ENCODE peak calls at places on chromosome 22, in ten cellular contexts. H is Panc1, W is fibroblast of lung, T is body of pancreas, Q is NT2/D1, B is GM23338, F is upper lobe of left lung, C is lower lobe of right lung, I is small intestine, J is cardiac muscle cell. D is an unnamed sample.
A peak's percentile ranks its signal among the peaks of the same experiment; 100 is the strongest.

GRCh38 chr22:27046126-27046525 is 388.7 kb downstream of the MIAT start:
- DNase-seq in Q (no peak), F (no peak), J (no peak), B (no peak), T (no peak), H (no peak), I (no peak), W (no peak), C (no peak), D (no peak)

GRCh38 chr22:38697055-38697980 is 3.4 kb downstream of the JOSD1 start:
- DNase-seq in C (no peak), Q (no peak), I (peak; percentile 44), W (peak; percentile 77), H (no peak), J (peak; percentile 80), B (no peak), F (peak; percentile 51), T (no peak), D (no peak)

GRCh38 chr22:45203150-45203974 is 37.3 kb downstream of the KIAA0930 start:
- DNase-seq in I (no peak), W (no peak), Q (no peak), J (no peak), T (no peak), H (no peak), C (no peak), B (no peak), F (no peak), D (no peak)

GRCh38 chr22:47374901-47375575 is 612.6 kb downstream of the TBC1D22A start:
- DNase-seq in B (no peak), W (no peak), F (peak; percentile 10), Q (no peak), I (no peak), C (peak; percentile 34), J (no peak), H (no peak), T (no peak), D (no peak)

GRCh38 chr22:19504900-19505734 is 19.1 kb downstream of the CLDN5 start:
- DNase-seq in B (no peak), H (no peak), W (no peak), T (no peak), J (no peak), F (no peak), C (no peak), I (no peak), Q (no peak), D (no peak)

GRCh38 chr22:39090426-39091064 is 6.5 kb upstream of the APOBEC3H start:
- DNase-seq in C (peak; percentile 60), I (peak; percentile 59), B (no peak), T (no peak), F (peak; percentile 56), Q (no peak), J (no peak), W (no peak), H (no peak), D (no peak)

GRCh38 chr22:24423519-24424000 is 3.8 kb upstream of the ADORA2A start:
- DNase-seq in T (peak; percentile 60), B (peak; percentile 70), C (peak; percentile 82), F (peak; percentile 78), H (no peak), W (no peak), I (peak; percentile 36), Q (no peak), J (peak; percentile 46), D (no peak)

GRCh38 chr22:25896098-25896497 is 154.1 kb downstream of the MYO18B start:
- DNase-seq in B (peak; percentile 61), F (no peak), J (no peak), I (no peak), Q (no peak), T (no peak), C (no peak), W (no peak), H (no peak), D (no peak)

GRCh38 chr22:48712558-48712957 is 1115.1 kb downstream of the BRD1 start:
- DNase-seq in T (no peak), J (no peak), I (no peak), W (no peak), H (no peak), Q (no peak), B (no peak), F (no peak), C (no peak), D (no peak)

GRCh38 chr22:44341431-44342346 is 28.9 kb upstream of the SHISAL1 start:
- DNase-seq in I (no peak), W (peak; percentile 60), J (peak; percentile 77), F (peak; percentile 58), Q (peak; percentile 56), T (no peak), B (no peak), C (no peak), H (no peak), D (no peak)

GRCh38 chr22:19932367-19933206 is 9.0 kb upstream of the COMT start:
- DNase-seq in H (no peak), B (no peak), F (no peak), T (no peak), C (peak; percentile 56), W (no peak), J (no peak), Q (no peak), I (no peak), D (no peak)

GRCh38 chr22:19757140-19757984 is 3.2 kb upstream of the TBX1 start:
- DNase-seq in C (no peak), W (no peak), I (peak; percentile 45), T (no peak), F (no peak), J (no peak), H (no peak), B (peak; percentile 61), Q (no peak), D (no peak)

GRCh38 chr22:37569009-37569920 is 9.0 kb downstream of the CDC42EP1 start:
- DNase-seq in B (peak; percentile 59), H (no peak), W (no peak), T (peak; percentile 93), I (peak; percentile 96), Q (no peak), C (peak; percentile 79), F (peak; percentile 84), J (no peak), D (no peak)

GRCh38 chr22:19497245-19497644 is 17.5 kb downstream of the CDC45 start:
- DNase-seq in F (no peak), C (no peak), H (no peak), B (no peak), T (no peak), J (peak; percentile 90), Q (no peak), I (no peak), W (peak; percentile 93), D (peak; percentile 82)

GRCh38 chr22:30861688-30862552 is 106.7 kb downstream of the MORC2 start:
- DNase-seq in J (no peak), T (peak; percentile 3), B (no peak), I (no peak), F (no peak), C (no peak), W (no peak), H (no peak), Q (no peak), D (no peak)

DNA sequence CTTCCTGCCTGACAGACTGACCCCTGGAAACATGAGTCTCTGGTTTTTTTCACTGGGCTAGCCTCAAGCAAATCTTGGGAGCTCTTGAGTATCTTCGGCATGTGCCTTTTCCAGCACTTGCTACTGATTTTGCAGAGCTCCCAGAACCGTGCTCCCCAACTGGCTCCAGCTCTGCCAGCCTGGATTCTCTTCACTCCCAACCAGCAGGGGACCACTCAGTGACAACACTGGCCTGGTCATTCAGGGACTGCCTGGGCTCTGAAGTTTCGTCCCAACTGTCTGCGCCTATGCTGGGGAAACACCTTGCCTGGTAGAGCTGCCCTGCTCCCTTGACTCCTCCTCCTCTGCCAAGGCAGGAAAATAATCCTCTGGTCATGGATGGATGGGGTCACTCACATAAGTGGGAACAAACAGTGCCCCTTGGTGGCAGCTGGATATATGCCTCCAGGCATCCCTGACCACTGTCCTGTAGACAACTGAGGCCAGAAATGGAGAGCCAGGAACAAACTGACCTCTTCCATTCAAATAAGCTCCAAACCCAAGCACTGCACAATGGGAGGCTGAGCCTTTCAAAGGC is 30.2 kb downstream of the POLDIP3 start:
- DNase-seq in Q (no peak), B (no peak), T (no peak), I (no peak), W (no peak), C (no peak), H (no peak), F (no peak), J (no peak), D (no peak)
- H3K36me3 ChIP-seq in Q (peaks cover 70% of the 10 kb centered on the region), B (peaks cover 13% of the 10 kb centered on the region), T (peaks cover 29% of the 10 kb centered on the region), I (peaks cover 10% of the 10 kb centered on the region), W (peaks cover 12% of the 10 kb centered on the region), C (peaks cover 66% of the 10 kb centered on the region), H (no peaks in the 10 kb centered on the region), F (peaks cover 25% of the 10 kb centered on the region), J (peaks cover 44% of the 10 kb centered on the region), D (peaks cover 65% of the 10 kb centered on the region)

DNA sequence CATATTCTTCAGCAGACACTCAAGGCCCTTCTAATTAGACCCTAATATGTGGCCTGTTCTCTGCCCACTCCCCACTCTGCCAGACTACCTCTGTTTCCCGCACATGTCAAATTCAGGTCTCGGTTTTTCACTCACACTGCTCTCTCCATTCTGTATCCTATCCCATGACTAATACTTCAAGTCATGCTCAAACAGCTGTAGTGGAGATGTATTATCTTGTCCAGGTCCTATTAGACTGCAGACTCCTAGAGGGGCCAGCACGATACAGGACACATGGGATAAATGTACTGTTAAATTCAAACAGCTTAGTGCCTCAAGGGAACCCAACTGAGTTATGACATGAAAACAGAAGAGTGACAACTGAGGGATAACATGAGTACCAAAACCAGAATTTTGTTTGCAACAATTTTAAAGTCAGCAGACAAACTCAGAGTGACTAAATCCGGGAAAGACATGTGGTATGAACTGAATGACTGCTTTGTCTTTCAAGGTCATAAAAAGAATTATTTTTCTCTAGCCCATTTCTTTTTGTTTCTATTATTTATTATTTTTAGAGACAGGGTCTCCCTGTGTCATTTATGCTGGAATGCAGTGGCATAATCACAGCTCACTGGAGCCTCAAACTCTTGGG is 20.5 kb downstream of the ATP6V1E1 start:
- DNase-seq in I (no peak), F (no peak), J (no peak), H (no peak), W (no peak), Q (no peak), T (no peak), C (no peak), B (no peak), D (no peak)
- H3K36me3 ChIP-seq in I (peaks cover 16% of the 10 kb centered on the region), F (peaks cover 13% of the 10 kb centered on the region), J (peaks cover 29% of the 10 kb centered on the region), H (peaks cover 38% of the 10 kb centered on the region), W (peaks cover 3% of the 10 kb centered on the region), Q (peaks cover 57% of the 10 kb centered on the region), T (peaks cover 17% of the 10 kb centered on the region), C (peaks cover 80% of the 10 kb centered on the region), B (peaks cover 27% of the 10 kb centered on the region), D (peaks cover 43% of the 10 kb centered on the region)

GRCh38 chr22:41638748-41639147 is 17.7 kb downstream of the XRCC6 start:
- DNase-seq in I (no peak), T (no peak), F (no peak), B (no peak), W (no peak), J (no peak), C (no peak), Q (no peak), H (no peak), D (no peak)
- H3K36me3 ChIP-seq in I (peaks cover 35% of the 10 kb centered on the region), T (peaks cover 45% of the 10 kb centered on the region), F (peaks cover 24% of the 10 kb centered on the region), B (peaks cover 76% of the 10 kb centered on the region), W (peaks cover 17% of the 10 kb centered on the region), J (peaks cover 74% of the 10 kb centered on the region), C (peaks cover 97% of the 10 kb centered on the region), Q (peaks cover 89% of the 10 kb centered on the region), H (peaks cover 26% of the 10 kb centered on the region), D (peaks cover 84% of the 10 kb centered on the region)

DNA sequence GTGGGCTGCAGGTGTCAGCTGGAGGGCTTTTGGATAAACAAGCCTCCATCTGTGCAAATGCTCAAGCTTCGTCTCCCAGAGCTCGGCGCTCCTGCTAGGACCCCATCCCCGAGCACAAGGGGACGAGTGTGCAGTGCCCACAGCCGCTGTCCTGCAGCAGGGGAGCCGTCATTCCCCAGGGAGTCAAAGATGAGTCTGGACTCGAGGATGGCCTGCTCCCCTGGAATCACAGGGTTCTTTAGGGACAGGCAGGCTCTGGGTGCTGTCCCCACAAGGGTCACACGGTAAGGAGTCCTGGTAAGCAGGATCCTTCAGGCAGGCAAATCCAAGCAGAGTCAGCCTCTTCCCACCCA is 50.2 kb downstream of the APOL1 start:
- DNase-seq in H (no peak), J (no peak), W (no peak), C (no peak), B (no peak), F (no peak), I (no peak), Q (no peak), T (no peak), D (no peak)
- H3K36me3 ChIP-seq in H (peaks cover 27% of the 10 kb centered on the region), J (peaks cover 76% of the 10 kb centered on the region), W (peaks cover 83% of the 10 kb centered on the region), C (peaks cover 100% of the 10 kb centered on the region), B (peaks cover 53% of the 10 kb centered on the region), F (peaks cover 86% of the 10 kb centered on the region), I (peaks cover 61% of the 10 kb centered on the region), Q (peaks cover 88% of the 10 kb centered on the region), T (peaks cover 92% of the 10 kb centered on the region), D (peaks cover 74% of the 10 kb centered on the region)

D was measured in SJCRH30.